ENCODE peak calls at places on chromosomes 4 and X, in ten cellular contexts. U is heart right ventricle, J is ovary, R is dorsolateral prefrontal cortex, W is fibroblast of lung, F is spleen, Y is ascending aorta, I is lung, N is HCT116, Z is BE2C. P is an unnamed sample.

GRCh38 chr4:57073559-57073958 is 36.6 kb downstream of the IGFBP7 start:
- DNase-seq in U (no peak), J (no peak), R (no peak), W (peak), F (no peak), Y (no peak), I (no peak), N (no peak), Z (no peak), P (no peak)

GRCh38 chr4:103774326-103774725 is 54.5 kb upstream of the TACR3 start:
- DNase-seq in U (no peak), J (no peak), R (no peak), W (no peak), F (no peak), Y (no peak), I (no peak), N (no peak), Z (no peak), P (no peak)

GRCh38 chrX:31333181-31333831 is 261.5 kb upstream of the FTHL17 start:
- DNase-seq in U (no peak), J (no peak), R (no peak), W (peak), F (no peak), Y (no peak), I (no peak), N (no peak), Z (no peak), P (peak)

GRCh38 chr4:24949970-24950369 is 37.1 kb upstream of the CCDC149 start:
- DNase-seq in U (no peak), J (no peak), R (no peak), W (no peak), F (no peak), Y (no peak), I (no peak), N (no peak), Z (no peak), P (no peak)

GRCh38 chrX:35890699-35891098 is 28.8 kb upstream of the CFAP47 start:
- DNase-seq in U (peak), J (no peak), R (no peak), W (peak), F (no peak), Y (no peak), I (peak), N (no peak), Z (peak), P (peak)

GRCh38 chr4:7784131-7784870 is 155.4 kb downstream of the AFAP1 start:
- DNase-seq in U (no peak), J (peak), R (peak), W (no peak), F (peak), Y (no peak), I (no peak), N (no peak), Z (no peak), P (no peak)

GRCh38 chrX:24902808-24903207 is 113.0 kb downstream of the ARX start:
- DNase-seq in U (no peak), J (no peak), R (no peak), W (peak), F (no peak), Y (no peak), I (no peak), N (no peak), Z (no peak), P (peak)

GRCh38 chrX:104435249-104435648 is 130.8 kb upstream of the IL1RAPL2 start:
- DNase-seq in U (no peak), J (no peak), R (no peak), W (no peak), F (no peak), Y (no peak), I (no peak), N (no peak), Z (no peak), P (no peak)

GRCh38 chr4:83522239-83522638 is 13.7 kb upstream of the GPAT3 start:
- DNase-seq in U (no peak), J (no peak), R (no peak), W (no peak), F (no peak), Y (no peak), I (no peak), N (no peak), Z (no peak), P (no peak)

GRCh38 chr4:94621491-94622080 is 136.2 kb upstream of the BMPR1B start:
- DNase-seq in U (no peak), J (no peak), R (no peak), W (peak), F (no peak), Y (no peak), I (no peak), N (peak), Z (peak), P (peak)

GRCh38 chr4:8586671-8587468 is 5.7 kb upstream of the CPZ start:
- DNase-seq in U (no peak), J (no peak), R (no peak), W (no peak), F (peak), Y (no peak), I (no peak), N (no peak), Z (no peak), P (no peak)

GRCh38 chr4:88215351-88215750 is 56.9 kb upstream of the ABCG2 start:
- DNase-seq in U (no peak), J (no peak), R (no peak), W (no peak), F (no peak), Y (no peak), I (no peak), N (no peak), Z (no peak), P (no peak)

GRCh38 chr4:118682928-118683327 is 2.3 kb upstream of the METTL14 start:
- DNase-seq in U (no peak), J (no peak), R (no peak), W (peak), F (no peak), Y (no peak), I (no peak), N (no peak), Z (peak), P (peak)

GRCh38 chr4:140343303-140343702 is 30.1 kb upstream of the SCOC start:
- DNase-seq in U (peak), J (peak), R (no peak), W (no peak), F (no peak), Y (no peak), I (peak), N (peak), Z (peak), P (peak)

GRCh38 chrX:130120321-130120731 is 10.0 kb upstream of the ELF4 start:
- DNase-seq in U (peak), J (no peak), R (no peak), W (no peak), F (no peak), Y (no peak), I (no peak), N (no peak), Z (peak), P (no peak)

GRCh38 chr4:8580321-8581093 is at the start of gene GPR78:
- DNase-seq in U (peak), J (peak), R (no peak), W (peak), F (peak), Y (no peak), I (no peak), N (no peak), Z (peak), P (peak)

GRCh38 chr4:40916218-40916555 is 166.4 kb downstream of the NSUN7 start:
- DNase-seq in U (peak), J (no peak), R (no peak), W (peak), F (no peak), Y (peak), I (no peak), N (no peak), Z (no peak), P (peak)

DNA sequence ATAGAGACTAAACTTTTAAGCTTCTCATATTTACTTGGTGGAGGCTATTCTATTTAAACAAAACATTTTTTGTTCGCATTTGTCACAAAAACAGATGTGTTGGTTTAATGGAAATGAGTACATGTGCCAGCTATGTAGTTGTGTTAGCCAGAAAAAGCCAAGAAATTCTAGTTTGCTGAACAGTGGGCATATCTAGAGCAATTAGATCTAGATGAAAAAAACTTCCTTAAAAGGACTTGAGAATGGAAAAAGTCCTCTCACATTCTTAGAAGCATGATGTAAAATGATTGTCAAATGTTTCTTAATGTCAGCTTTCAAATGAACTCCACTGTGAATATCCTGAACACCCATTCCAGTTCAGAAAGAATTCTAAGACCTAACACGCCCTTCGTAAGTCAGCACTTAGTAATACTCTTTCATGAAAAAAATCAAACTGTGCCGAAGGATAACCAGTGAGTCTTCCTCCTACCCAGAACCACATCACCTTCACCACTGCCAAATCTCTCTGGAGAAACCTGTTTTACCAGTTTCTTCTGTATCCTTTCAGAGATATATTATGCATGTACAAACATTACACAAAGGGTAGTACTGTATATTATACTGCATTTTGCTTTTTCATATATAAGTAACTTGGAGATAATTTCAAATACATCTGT is 28.2 kb downstream of the PHKA1 start:
- DNase-seq in U (no peak), J (no peak), R (no peak), W (peak), F (no peak), Y (no peak), I (no peak), N (peak), Z (no peak), P (peak)
- H3K4me3 ChIP-seq in U (no peak), J (no peak), R (no peak), W (no peak), F (no peak), Y (no peak), I (no peak), N (no peak), Z (no peak), P (no peak)

DNA sequence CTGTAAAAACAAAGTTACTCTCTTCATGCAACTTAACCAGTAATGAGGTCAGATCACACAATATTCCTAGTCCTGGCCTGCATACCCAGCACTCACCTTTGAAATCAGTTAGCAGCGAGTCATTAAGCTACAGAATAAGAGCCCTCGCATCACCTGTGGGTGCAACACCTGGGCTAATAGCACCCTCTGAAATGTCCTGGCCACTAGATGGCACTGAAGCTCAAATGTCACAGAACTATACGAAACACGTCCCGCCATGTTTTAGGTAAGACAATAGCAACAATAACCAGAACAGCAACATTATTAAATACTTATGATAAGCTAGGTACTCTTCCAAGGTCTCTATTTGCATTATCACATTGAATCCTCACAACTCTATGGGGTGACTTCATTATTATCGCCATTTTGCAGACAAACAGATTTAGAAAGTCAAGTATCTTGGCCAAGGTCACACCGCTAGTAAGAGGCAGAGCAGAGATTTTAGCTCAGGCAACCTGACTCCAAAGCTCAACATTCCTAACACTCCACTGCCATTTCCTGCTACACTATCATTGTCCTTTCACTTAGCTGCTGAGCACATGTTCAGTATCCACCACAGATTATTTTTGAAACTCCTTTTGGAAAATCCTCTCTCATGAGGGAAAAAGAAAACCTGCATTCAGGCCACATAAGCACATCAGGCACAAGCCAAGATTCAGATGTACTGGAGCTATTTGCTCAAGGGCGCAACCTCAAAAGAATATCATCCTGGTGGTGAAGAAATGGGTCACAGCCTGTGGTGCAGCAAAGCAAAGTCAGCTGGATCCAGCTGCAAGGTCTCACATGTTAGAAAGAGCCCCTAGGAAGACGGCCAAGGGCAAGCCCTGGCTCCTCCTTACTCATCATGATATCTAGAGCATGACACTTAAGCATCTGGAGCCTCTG is 59.5 kb upstream of the KDR start:
- DNase-seq in U (no peak), J (no peak), R (no peak), W (peak), F (no peak), Y (no peak), I (peak), N (peak), Z (peak), P (peak)
- TF ChIP-seq CTCF in U (peak), J (no peak), R (no peak), W (peak), F (peak), Y (no peak), I (peak), N (peak), Z (peak), P (peak)

DNA sequence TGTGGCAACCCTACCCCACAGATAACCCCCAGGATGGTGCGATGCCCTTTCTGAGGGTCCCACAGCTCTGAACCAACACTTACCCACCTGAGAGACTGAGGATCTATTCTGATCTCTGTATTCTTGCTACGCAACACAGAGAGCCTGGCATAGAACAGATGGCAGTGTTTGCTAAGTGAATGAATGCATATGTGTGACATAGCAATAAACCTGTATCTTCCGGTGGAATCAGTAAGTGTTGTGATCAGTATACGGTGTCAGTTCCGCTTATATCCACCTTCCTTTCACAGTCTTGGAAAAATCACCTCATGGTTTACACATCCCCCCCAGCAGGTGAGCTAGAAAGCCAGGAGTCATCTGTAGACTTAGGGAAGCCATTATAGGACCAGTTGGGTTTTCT is 5.9 kb upstream of the HSD17B10 start:
- DNase-seq in U (no peak), J (no peak), R (no peak), W (no peak), F (no peak), Y (no peak), I (no peak), N (no peak), Z (no peak), P (no peak)
- H3K4me3 ChIP-seq in U (no peak), J (no peak), R (peak), W (peak), F (peak), Y (peak), I (no peak), N (peak), Z (no peak), P (peak)

GRCh38 chrX:38332505-38332904 is 5.2 kb upstream of the RPGR start:
- DNase-seq in U (no peak), J (no peak), R (no peak), W (no peak), F (no peak), Y (no peak), I (no peak), N (no peak), Z (no peak), P (no peak)

GRCh38 chrX:38327007-38327774 is at the start of gene RPGR:
- DNase-seq in U (peak), J (peak), R (peak), W (peak), F (peak), Y (peak), I (peak), N (peak), Z (peak), P (peak)

GRCh38 chrX:38326086-38326485 is 1.2 kb downstream of the RPGR start:
- DNase-seq in U (no peak), J (no peak), R (no peak), W (no peak), F (no peak), Y (no peak), I (no peak), N (no peak), Z (no peak), P (no peak)

GRCh38 chrX:38327775-38328081 is 419 bp upstream of the RPGR start:
- DNase-seq in U (no peak), J (no peak), R (no peak), W (no peak), F (no peak), Y (no peak), I (no peak), N (no peak), Z (no peak), P (no peak)
- TF ChIP-seq CTCF in U (no peak), J (no peak), R (no peak), W (no peak), F (no peak), Y (no peak), I (no peak), N (no peak), Z (no peak), P (no peak)

DNA sequence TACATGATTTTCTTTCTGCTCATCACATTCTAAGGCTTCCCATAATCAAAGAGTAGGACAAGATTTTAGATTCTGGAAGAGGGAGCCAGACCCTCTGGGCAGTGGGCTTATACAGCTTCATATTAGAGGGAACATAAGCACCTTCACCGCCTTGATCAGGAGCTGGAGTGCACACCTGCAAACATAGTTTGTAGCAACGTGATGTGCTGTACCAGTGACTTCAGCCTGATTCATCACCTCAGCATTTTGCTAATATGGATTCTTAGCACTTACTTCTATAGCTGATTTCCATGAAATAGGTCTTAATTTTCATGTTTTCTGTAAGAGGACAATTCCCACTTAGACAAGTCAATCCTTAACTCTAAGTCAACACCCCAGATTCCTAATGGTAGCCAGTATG is 36.7 kb downstream of the PCDH18 start:
- DNase-seq in U (no peak), J (no peak), R (no peak), W (no peak), F (no peak), Y (no peak), I (no peak), N (no peak), Z (no peak), P (no peak)
- H3K4me3 ChIP-seq in U (no peak), J (no peak), R (no peak), W (no peak), F (no peak), Y (no peak), I (no peak), N (no peak), Z (no peak), P (no peak)

DNA sequence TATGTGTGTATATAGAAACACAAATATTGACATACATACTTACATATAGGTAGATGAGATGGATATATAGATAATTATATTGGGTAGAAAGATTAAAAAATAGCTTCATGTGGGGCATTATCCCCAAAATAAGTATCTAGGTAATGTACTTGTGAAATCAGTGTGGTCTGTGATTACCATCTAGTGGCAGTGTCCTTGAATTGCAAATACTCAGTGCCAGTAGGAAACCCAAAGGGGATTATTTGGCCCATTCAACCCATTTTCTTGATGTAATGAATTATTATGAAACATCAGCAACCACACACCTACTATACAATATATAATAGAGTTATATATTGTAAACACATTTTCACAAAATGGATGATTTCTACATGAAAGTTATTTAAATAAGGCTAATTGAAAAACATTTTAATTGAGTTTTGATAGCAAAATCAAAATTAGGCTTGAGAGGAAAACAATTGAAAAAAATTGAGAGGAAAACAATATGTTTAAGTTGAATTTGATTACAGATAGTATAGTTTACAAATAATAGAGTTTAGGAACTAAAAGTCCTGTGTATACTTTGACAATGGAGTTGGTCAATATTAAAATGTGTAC is 389.4 kb downstream of the GALNTL6 start:
- DNase-seq in U (no peak), J (no peak), R (no peak), W (peak), F (no peak), Y (no peak), I (no peak), N (peak), Z (peak), P (peak)
- TF ChIP-seq CTCF in U (peak), J (no peak), R (peak), W (peak), F (peak), Y (peak), I (no peak), N (peak), Z (peak), P (peak)

GRCh38 chrX:20267924-20268701 is 1.4 kb upstream of the RPS6KA3 start:
- DNase-seq in U (peak), J (peak), R (no peak), W (peak), F (peak), Y (peak), I (peak), N (no peak), Z (no peak), P (peak)
- H3K4me3 ChIP-seq in U (peak), J (peak), R (peak), W (peak), F (peak), Y (peak), I (no peak), N (no peak), Z (no peak), P (peak)

DNA sequence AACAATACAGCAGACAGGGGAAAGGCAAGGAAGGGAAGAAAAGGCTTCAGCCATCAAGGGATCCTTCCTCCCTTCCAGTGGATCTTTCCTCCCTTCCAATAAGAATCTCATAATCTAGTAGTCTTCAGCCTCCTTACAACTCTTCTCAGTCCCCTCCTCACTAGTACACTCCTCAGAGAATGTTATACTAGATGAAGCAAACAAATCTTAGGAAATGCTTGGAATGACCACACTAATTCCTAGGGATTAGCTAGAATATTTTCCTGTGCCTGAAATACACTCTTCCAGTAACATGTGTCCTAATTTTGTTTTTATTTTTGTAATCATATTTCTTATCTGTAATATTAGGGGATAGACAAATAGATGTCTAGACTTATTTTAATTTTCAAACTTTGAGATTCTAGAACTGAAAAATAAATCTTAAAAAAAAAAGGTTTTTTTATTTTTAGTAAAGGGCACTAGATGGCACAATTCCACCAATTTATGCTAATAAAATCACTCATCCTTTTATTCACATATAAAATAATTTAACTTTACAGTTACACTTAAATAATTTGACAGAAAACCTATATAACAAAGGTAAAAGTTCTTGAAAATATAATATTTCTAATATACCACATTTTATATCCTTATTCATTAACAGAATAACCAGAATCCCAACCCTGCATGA is 7.0 kb upstream of the STPG2 start:
- DNase-seq in U (no peak), J (no peak), R (no peak), W (peak), F (no peak), Y (no peak), I (no peak), N (no peak), Z (no peak), P (peak)
- TF ChIP-seq CTCF in U (peak), J (no peak), R (peak), W (no peak), F (peak), Y (no peak), I (no peak), N (no peak), Z (no peak), P (peak)

P was measured in fibroblast of pulmonary artery.